ENCODE peak calls at places on chromosomes 3 and 15, in ten cellular contexts. M is transverse colon, U is astrocyte of the spinal cord, R is HL-60, K is IMR-90, X is ascending aorta, L is ovary, D is BE2C, C is AG04450, Y is fibroblast of mammary gland. G is an unnamed sample.

GRCh38 chr3:65080432-65080831 is 392.6 kb upstream of the ADAMTS9 start:
- DNase-seq in R (no peak), D (peak; percentile 17), Y (no peak), K (no peak), M (no peak), U (no peak), L (no peak), C (no peak), X (no peak), G (peak; percentile 4)

GRCh38 chr15:40932625-40933519 is 3.7 kb downstream of the DLL4 start:
- DNase-seq in R (no peak), C (no peak), X (no peak), M (peak; percentile 68), D (no peak), Y (no peak), U (no peak), K (no peak), L (no peak), G (no peak)

GRCh38 chr15:39304201-39304841 is 276.6 kb upstream of the THBS1 start:
- DNase-seq in C (peak; percentile 98), K (peak; percentile 99), L (no peak), D (no peak), R (no peak), X (no peak), Y (peak; percentile 94), M (no peak), U (peak; percentile 44), G (no peak)

GRCh38 chr3:113507501-113508067 is 7.4 kb downstream of the SPICE1 start:
- DNase-seq in U (no peak), K (no peak), M (no peak), X (no peak), R (no peak), C (no peak), Y (no peak), L (no peak), D (no peak), G (no peak)

GRCh38 chr15:72285927-72286516 is 13.7 kb upstream of the PARP6 start:
- DNase-seq in U (peak; percentile 18), R (peak; percentile 16), X (no peak), C (no peak), M (peak; percentile 48), D (peak; percentile 68), K (peak; percentile 14), L (no peak), Y (no peak), G (peak; percentile 52)

GRCh38 chr3:1091276-1091675 is 1.5 kb upstream of the CNTN6 start:
- DNase-seq in M (no peak), U (peak; percentile 20), K (no peak), Y (no peak), L (no peak), D (no peak), X (no peak), R (no peak), C (no peak), G (no peak)

GRCh38 chr3:124791639-124792111 is 61.4 kb downstream of the UMPS start:
- DNase-seq in M (peak; percentile 39), R (no peak), C (peak; percentile 91), U (peak; percentile 94), Y (peak; percentile 99), D (no peak), X (peak; percentile 78), K (peak; percentile 95), L (peak; percentile 48), G (peak; percentile 89)

GRCh38 chr3:161252143-161252542 is 31.0 kb downstream of the NMD3 start:
- DNase-seq in X (no peak), R (no peak), K (no peak), Y (no peak), L (no peak), U (no peak), D (no peak), C (no peak), M (no peak), G (no peak)

GRCh38 chr3:157913052-157913451 is 193.2 kb downstream of the SHOX2 start:
- DNase-seq in D (no peak), X (no peak), U (no peak), C (no peak), K (peak; percentile 28), M (no peak), R (no peak), Y (peak; percentile 63), L (no peak), G (peak; percentile 26)

GRCh38 chr15:61227269-61228024 is 1.7 kb downstream of the RORA start:
- DNase-seq in K (peak; percentile 50), X (no peak), C (no peak), L (peak; percentile 26), Y (peak; percentile 65), U (peak; percentile 66), D (peak; percentile 43), M (no peak), R (no peak), G (peak; percentile 50)

GRCh38 chr3:138688871-138689299 is 80.3 kb downstream of the FAIM start:
- DNase-seq in L (no peak), U (no peak), D (no peak), R (no peak), Y (no peak), M (no peak), K (no peak), X (no peak), C (no peak), G (no peak)

GRCh38 chr3:152298393-152299242 is 29.9 kb downstream of the MBNL1 start:
- DNase-seq in D (peak; percentile 68), Y (peak; percentile 100), U (peak; percentile 92), M (peak; percentile 57), R (peak; percentile 97), C (peak; percentile 95), X (peak; percentile 84), L (peak; percentile 61), K (peak; percentile 99), G (peak; percentile 98)

GRCh38 chr3:196979545-196979944 is 10.9 kb upstream of the PIGZ start:
- DNase-seq in Y (peak; percentile 91), C (no peak), L (no peak), M (no peak), X (no peak), R (no peak), U (no peak), K (peak; percentile 57), D (no peak), G (peak; percentile 77)

GRCh38 chr15:57060799-57061198 is 142.4 kb downstream of the TCF12 start:
- DNase-seq in C (peak; percentile 39), X (no peak), M (no peak), R (no peak), Y (peak; percentile 77), D (no peak), U (peak; percentile 86), K (peak; percentile 89), L (no peak), G (peak; percentile 38)

GRCh38 chr15:60972301-60972700 is 256.8 kb downstream of the RORA start:
- DNase-seq in X (no peak), C (peak; percentile 92), Y (peak; percentile 95), M (no peak), L (no peak), R (no peak), U (peak; percentile 83), K (peak; percentile 99), D (no peak), G (peak; percentile 97)

GRCh38 chr3:58356054-58356453 is 23.4 kb downstream of the PXK start:
- DNase-seq in C (no peak), D (no peak), R (peak; percentile 79), U (no peak), K (no peak), X (no peak), Y (no peak), L (no peak), M (peak; percentile 13), G (no peak)

DNA sequence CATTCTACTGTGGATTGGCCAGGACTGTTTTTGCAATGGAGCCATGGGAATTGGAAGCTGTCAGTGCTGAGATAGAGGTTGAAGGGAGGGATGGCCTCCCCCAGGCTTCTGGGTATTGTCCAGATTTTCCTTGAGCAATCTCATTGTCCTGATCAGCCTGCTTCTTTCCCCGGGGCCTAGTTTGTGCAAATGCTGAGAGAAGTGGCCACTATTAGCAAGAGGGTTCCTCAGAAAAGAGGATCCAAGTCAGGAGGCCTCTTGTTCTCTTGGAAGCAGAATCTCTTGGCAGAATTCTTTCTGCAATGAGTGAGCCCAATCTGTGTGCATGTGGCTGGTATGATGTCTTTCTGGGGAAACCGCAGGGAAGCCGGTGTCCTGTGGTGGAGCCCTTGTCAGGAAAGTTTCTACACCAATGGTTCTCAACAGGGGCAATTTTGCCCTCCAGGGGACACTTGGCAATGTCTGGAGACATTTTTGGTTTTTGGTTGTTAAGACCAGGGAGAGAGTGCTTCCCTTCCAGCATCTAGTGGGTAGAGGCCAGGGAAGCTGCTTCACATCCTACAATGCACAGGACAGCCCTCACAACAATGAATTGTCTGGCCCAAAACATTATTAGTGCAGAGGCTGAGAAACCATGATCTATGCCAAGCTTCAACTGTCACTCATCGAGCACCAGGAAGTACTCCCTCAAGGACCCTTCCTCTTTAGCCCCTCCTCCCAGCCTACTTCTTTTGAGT is 2.0 kb downstream of the LIPC start:
- DNase-seq in K (no peak), D (no peak), M (no peak), U (peak; percentile 38), L (no peak), Y (peak; percentile 59), C (no peak), R (no peak), X (no peak), G (peak; percentile 71)
- H3K4me3 ChIP-seq in K (no peak overlapping the region), D (no peak overlapping the region), M (no peak overlapping the region), U (no peak overlapping the region), L (no peak overlapping the region), Y (no peak overlapping the region), C (no peak overlapping the region), R (no peak overlapping the region), X (no peak overlapping the region), G (no peak overlapping the region)

DNA sequence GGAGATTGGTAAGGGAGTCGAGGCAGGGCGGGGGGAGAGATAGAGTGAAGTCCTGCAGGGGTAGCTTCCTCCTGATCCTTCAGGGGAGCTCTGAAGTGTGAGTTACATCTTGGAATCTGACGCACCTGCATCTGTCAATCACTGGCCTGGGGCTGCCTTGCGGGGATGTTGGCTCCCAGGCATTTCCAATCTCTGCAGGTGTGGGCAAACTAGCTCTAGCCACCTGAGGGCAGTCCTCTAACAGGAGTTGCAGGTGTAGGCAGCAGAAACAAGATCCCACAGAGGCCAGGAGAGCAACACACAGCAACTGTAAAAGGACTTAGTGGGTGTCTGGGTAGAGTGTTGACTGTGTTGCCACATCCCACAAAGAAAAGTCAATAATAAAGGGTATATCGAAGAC is 63.6 kb downstream of the ZNF621 start:
- DNase-seq in Y (no peak), U (no peak), K (no peak), X (no peak), D (no peak), L (no peak), C (no peak), R (no peak), M (peak; percentile 31), G (no peak)
- TF ChIP-seq CTCF in Y (no peak), U (no peak), K (no peak), X (no peak), D (no peak), L (no peak), C (no peak), R (no peak), M (peak; percentile 22), G (no peak)

GRCh38 chr3:115602194-115602593 is 21.1 kb upstream of the GAP43 start:
- DNase-seq in M (no peak), Y (no peak), K (no peak), D (no peak), C (no peak), L (no peak), R (no peak), U (no peak), X (no peak), G (no peak)
- H3K4me3 ChIP-seq in M (no peak overlapping the region), Y (no peak overlapping the region), K (no peak overlapping the region), D (no peak overlapping the region), C (no peak overlapping the region), L (no peak overlapping the region), R (no peak overlapping the region), U (no peak overlapping the region), X (no peak overlapping the region), G (no peak overlapping the region)

GRCh38 chr3:102745881-102746280 is 311.1 kb downstream of the ZPLD1 start:
- DNase-seq in Y (no peak), M (no peak), D (no peak), X (no peak), U (peak; percentile 27), R (no peak), L (no peak), K (no peak), C (no peak), G (no peak)
- TF ChIP-seq CTCF in Y (peak; percentile 7), M (no peak), D (peak; percentile 58), X (no peak), U (peak; percentile 25), R (no peak), L (no peak), K (no peak), C (peak; percentile 17), G (no peak)

G was measured in cardiac fibroblast.